ENCODE peak calls at places on chromosomes 2 and 18, in five cellular contexts. One of them, this sample, is unnamed.

GRCh38 chr2:237434916-237435315 is 21.0 kb upstream of the COL6A3 start:
- DNase-seq in mesendoderm: no peak
- DNase-seq in adrenal gland: no peak
- DNase-seq in body of pancreas: no peak
- DNase-seq in pancreas: no peak
- DNase-seq in this sample: no peak

GRCh38 chr2:72931280-72931910 is 14.1 kb downstream of the EMX1 start:
- DNase-seq in mesendoderm: no peak
- DNase-seq in adrenal gland: peak; percentile 48
- DNase-seq in body of pancreas: no peak
- DNase-seq in pancreas: no peak
- DNase-seq in this sample: peak; percentile 37

GRCh38 chr2:53969285-53970094 is 1.3 kb downstream of the PSME4 start:
- DNase-seq in mesendoderm: no peak
- DNase-seq in adrenal gland: no peak
- DNase-seq in body of pancreas: no peak
- DNase-seq in pancreas: no peak
- DNase-seq in this sample: no peak

GRCh38 chr2:206225435-206226232 is 48.8 kb upstream of the ZDBF2 start:
- DNase-seq in mesendoderm: no peak
- DNase-seq in adrenal gland: no peak
- DNase-seq in body of pancreas: no peak
- DNase-seq in pancreas: no peak
- DNase-seq in this sample: no peak

GRCh38 chr2:1651131-1652066 is 92.9 kb downstream of the PXDN start:
- DNase-seq in mesendoderm: no peak
- DNase-seq in adrenal gland: no peak
- DNase-seq in body of pancreas: no peak
- DNase-seq in pancreas: no peak
- DNase-seq in this sample: no peak

GRCh38 chr2:72973566-72974435 is 56.5 kb downstream of the EMX1 start:
- DNase-seq in mesendoderm: peak; percentile 80
- DNase-seq in adrenal gland: peak; percentile 33
- DNase-seq in body of pancreas: peak; percentile 59
- DNase-seq in pancreas: peak; percentile 43
- DNase-seq in this sample: peak; percentile 95

GRCh38 chr2:240509667-240510512 is 47.9 kb downstream of the ANKMY1 start:
- DNase-seq in mesendoderm: no peak
- DNase-seq in adrenal gland: no peak
- DNase-seq in body of pancreas: peak; percentile 3
- DNase-seq in pancreas: no peak
- DNase-seq in this sample: peak; percentile 37

GRCh38 chr2:201904529-201905420 is 98.4 kb downstream of the CDK15 start:
- DNase-seq in mesendoderm: peak; percentile 89
- DNase-seq in adrenal gland: no peak
- DNase-seq in body of pancreas: no peak
- DNase-seq in pancreas: no peak
- DNase-seq in this sample: no peak

GRCh38 chr18:37668971-37669747 is 103.6 kb upstream of the CELF4 start:
- DNase-seq in mesendoderm: peak; percentile 97
- DNase-seq in adrenal gland: no peak
- DNase-seq in body of pancreas: no peak
- DNase-seq in pancreas: no peak
- DNase-seq in this sample: peak; percentile 58

GRCh38 chr18:5604778-5605177 is 61.0 kb upstream of the EPB41L3 start:
- DNase-seq in mesendoderm: peak; percentile 65
- DNase-seq in adrenal gland: no peak
- DNase-seq in body of pancreas: no peak
- DNase-seq in pancreas: no peak
- DNase-seq in this sample: no peak

GRCh38 chr18:4586729-4587128 is 131.6 kb upstream of the DLGAP1 start:
- DNase-seq in mesendoderm: peak; percentile 50
- DNase-seq in adrenal gland: no peak
- DNase-seq in body of pancreas: no peak
- DNase-seq in pancreas: no peak
- DNase-seq in this sample: no peak

GRCh38 chr2:20578895-20579825 is 71.7 kb downstream of the HS1BP3 start:
- DNase-seq in mesendoderm: peak; percentile 99
- DNase-seq in adrenal gland: peak; percentile 93
- DNase-seq in body of pancreas: peak; percentile 50
- DNase-seq in pancreas: peak; percentile 40
- DNase-seq in this sample: no peak

GRCh38 chr18:55256568-55257289 is 297.5 kb upstream of the CCDC68 start:
- DNase-seq in mesendoderm: no peak
- DNase-seq in adrenal gland: no peak
- DNase-seq in body of pancreas: no peak
- DNase-seq in pancreas: no peak
- DNase-seq in this sample: no peak

GRCh38 chr2:24891201-24891600 is 28.8 kb downstream of the ADCY3 start:
- DNase-seq in mesendoderm: no peak
- DNase-seq in adrenal gland: no peak
- DNase-seq in body of pancreas: no peak
- DNase-seq in pancreas: no peak
- DNase-seq in this sample: no peak

GRCh38 chr2:153077311-153077710 is 358.9 kb downstream of the ARL6IP6 start:
- DNase-seq in mesendoderm: no peak
- DNase-seq in adrenal gland: no peak
- DNase-seq in body of pancreas: no peak
- DNase-seq in pancreas: no peak
- DNase-seq in this sample: no peak

GRCh38 chr18:36514778-36515177 is 217.3 kb downstream of the FHOD3 start:
- DNase-seq in mesendoderm: peak; percentile 44
- DNase-seq in adrenal gland: no peak
- DNase-seq in body of pancreas: no peak
- DNase-seq in pancreas: no peak
- DNase-seq in this sample: peak; percentile 60

GRCh38 chr18:36516258-36516657 is 218.7 kb downstream of the FHOD3 start:
- DNase-seq in mesendoderm: no peak
- DNase-seq in adrenal gland: no peak
- DNase-seq in body of pancreas: no peak
- DNase-seq in pancreas: no peak
- DNase-seq in this sample: no peak

GRCh38 chr18:36509646-36510197 is 212.2 kb downstream of the FHOD3 start:
- DNase-seq in mesendoderm: no peak
- DNase-seq in adrenal gland: no peak
- DNase-seq in body of pancreas: no peak
- DNase-seq in pancreas: no peak
- DNase-seq in this sample: no peak

GRCh38 chr18:36516726-36517125 is 219.2 kb downstream of the FHOD3 start:
- DNase-seq in mesendoderm: peak; percentile 57
- DNase-seq in adrenal gland: no peak
- DNase-seq in body of pancreas: no peak
- DNase-seq in pancreas: no peak
- DNase-seq in this sample: no peak

GRCh38 chr18:36511791-36512352 is 214.4 kb downstream of the FHOD3 start:
- DNase-seq in mesendoderm: peak; percentile 76
- DNase-seq in adrenal gland: no peak
- DNase-seq in body of pancreas: no peak
- DNase-seq in pancreas: no peak
- DNase-seq in this sample: no peak
- H3K4me3 ChIP-seq in mesendoderm: no peak overlapping the region
- H3K4me3 ChIP-seq in adrenal gland: no peak overlapping the region
- H3K4me3 ChIP-seq in body of pancreas: no peak overlapping the region
- H3K4me3 ChIP-seq in pancreas: no peak overlapping the region
- H3K4me3 ChIP-seq in this sample: no peak overlapping the region

GRCh38 chr2:159177957-159178356 is 108.5 kb downstream of the WDSUB1 start:
- DNase-seq in mesendoderm: no peak
- DNase-seq in adrenal gland: no peak
- DNase-seq in body of pancreas: no peak
- DNase-seq in pancreas: no peak
- DNase-seq in this sample: no peak
- H3K36me3 ChIP-seq in mesendoderm: no peaks in the 10 kb centered on the region
- H3K36me3 ChIP-seq in adrenal gland: peaks cover 28% of the 10 kb centered on the region
- H3K36me3 ChIP-seq in body of pancreas: no peaks in the 10 kb centered on the region
- H3K36me3 ChIP-seq in pancreas: no peaks in the 10 kb centered on the region
- H3K36me3 ChIP-seq in this sample: no peaks in the 10 kb centered on the region

DNA sequence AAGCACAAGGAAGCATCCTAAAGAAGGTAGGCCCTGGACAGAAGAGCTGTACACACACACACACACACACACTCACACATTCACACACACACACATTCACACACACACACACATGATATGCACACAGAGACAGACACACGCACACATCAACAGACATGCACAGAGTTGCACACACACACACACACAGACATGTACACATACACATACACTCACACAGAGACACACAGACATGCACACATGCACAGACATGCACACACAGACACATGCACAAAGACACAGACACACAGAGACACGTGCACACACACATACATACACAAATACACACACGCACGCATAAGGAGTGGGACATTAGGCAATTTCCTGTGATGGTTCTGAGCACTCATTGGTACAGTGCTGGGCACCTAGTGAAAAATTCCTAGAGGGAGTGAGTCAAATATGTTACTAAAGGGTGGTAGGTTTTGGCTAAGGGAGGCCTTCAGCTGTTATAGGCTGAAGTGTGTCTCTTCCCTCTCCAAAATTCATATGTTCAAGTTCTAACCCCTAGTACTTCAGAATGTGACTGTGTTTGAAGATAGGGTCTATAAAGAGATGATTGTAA is 26.4 kb downstream of the THNSL2 start:
- DNase-seq in mesendoderm: no peak
- DNase-seq in adrenal gland: no peak
- DNase-seq in body of pancreas: no peak
- DNase-seq in pancreas: no peak
- DNase-seq in this sample: no peak
- H3K27me3 ChIP-seq in mesendoderm: no peaks in the 10 kb centered on the region
- H3K27me3 ChIP-seq in adrenal gland: peaks cover 29% of the 10 kb centered on the region
- H3K27me3 ChIP-seq in body of pancreas: peaks cover 6% of the 10 kb centered on the region
- H3K27me3 ChIP-seq in pancreas: peaks cover 3% of the 10 kb centered on the region
- H3K27me3 ChIP-seq in this sample: peaks cover 8% of the 10 kb centered on the region

DNA sequence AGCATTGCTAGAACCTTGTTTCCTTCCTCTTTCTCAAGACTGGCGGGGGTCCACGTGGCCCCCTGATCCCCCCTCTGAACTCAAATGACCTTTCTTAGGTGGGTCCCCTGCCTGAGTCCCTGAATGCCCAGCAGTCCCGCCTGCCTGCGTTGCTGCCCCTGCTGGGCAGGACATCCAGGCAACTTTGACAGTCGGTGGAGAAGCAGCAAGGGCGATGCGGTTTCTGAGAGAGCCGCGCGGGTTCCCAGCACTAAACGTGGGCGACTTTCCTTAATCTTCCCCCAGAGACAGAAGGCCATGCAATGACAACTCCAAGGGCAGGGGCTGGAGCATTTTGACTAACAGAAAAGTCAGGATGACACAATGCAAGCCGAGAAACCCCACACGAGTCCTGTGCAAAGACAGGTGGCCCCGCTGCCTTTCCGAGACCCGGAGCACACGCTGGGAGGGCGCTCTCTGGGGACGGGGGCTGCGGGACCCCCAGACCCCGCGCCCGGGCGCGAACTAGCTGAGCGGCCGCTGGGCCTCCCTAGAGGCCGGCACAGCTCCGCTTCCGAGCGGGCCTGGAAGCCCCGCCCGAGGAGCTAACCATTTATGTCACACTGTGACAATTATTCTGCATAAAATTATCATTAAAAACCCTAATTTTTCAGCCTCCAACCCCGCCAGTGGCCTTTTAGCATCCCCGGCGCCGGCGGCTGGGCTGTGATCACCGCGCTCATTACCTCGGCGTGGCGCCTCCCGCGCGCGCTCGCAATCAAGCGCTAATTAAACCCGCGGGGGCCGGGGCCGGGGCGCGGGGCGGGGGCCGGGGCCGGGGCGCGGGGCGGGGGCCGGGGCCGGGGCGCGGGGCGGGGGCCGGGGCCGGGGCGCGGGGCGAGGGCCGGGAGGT is 27.4 kb downstream of the ASB18 start:
- DNase-seq in mesendoderm: peak; percentile 6
- DNase-seq in adrenal gland: no peak
- DNase-seq in body of pancreas: no peak
- DNase-seq in pancreas: no peak
- DNase-seq in this sample: peak; percentile 69
- H3K4me3 ChIP-seq in mesendoderm: no peak overlapping the region
- H3K4me3 ChIP-seq in adrenal gland: no peak overlapping the region
- H3K4me3 ChIP-seq in body of pancreas: no peak overlapping the region
- H3K4me3 ChIP-seq in pancreas: no peak overlapping the region
- H3K4me3 ChIP-seq in this sample: peak overlapping the region; percentile 31

GRCh38 chr2:208350610-208351009 is 56.0 kb upstream of the PTH2R start:
- DNase-seq in mesendoderm: no peak
- DNase-seq in adrenal gland: no peak
- DNase-seq in body of pancreas: no peak
- DNase-seq in pancreas: no peak
- DNase-seq in this sample: no peak
- H3K36me3 ChIP-seq in mesendoderm: peaks cover 4% of the 10 kb centered on the region
- H3K36me3 ChIP-seq in adrenal gland: peaks cover 63% of the 10 kb centered on the region
- H3K36me3 ChIP-seq in body of pancreas: no peaks in the 10 kb centered on the region
- H3K36me3 ChIP-seq in pancreas: peaks cover 3% of the 10 kb centered on the region
- H3K36me3 ChIP-seq in this sample: peaks cover 33% of the 10 kb centered on the region

DNA sequence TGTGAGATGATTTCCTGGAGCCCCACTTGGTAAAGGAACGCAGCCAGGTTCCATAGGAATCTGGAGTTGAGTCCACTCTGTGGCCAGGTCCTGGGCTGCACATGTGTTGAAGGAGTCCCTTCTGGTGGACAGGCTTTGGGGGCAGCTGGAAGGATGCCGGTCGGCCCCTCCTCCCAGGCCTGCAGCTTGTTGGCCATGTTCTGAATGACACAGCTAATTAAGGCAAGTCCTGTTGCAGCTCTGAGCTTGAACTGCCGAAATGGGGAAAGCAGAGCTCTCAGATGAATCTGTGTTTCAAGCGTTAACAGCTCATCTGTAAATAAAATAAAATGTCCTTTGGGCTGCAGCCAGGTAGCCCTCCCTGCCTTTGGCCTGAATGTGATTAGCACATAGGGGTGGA is 23.8 kb downstream of the EN1 start:
- DNase-seq in mesendoderm: no peak
- DNase-seq in adrenal gland: no peak
- DNase-seq in body of pancreas: no peak
- DNase-seq in pancreas: no peak
- DNase-seq in this sample: no peak
- H3K27me3 ChIP-seq in mesendoderm: no peaks in the 10 kb centered on the region
- H3K27me3 ChIP-seq in adrenal gland: peaks cover 26% of the 10 kb centered on the region
- H3K27me3 ChIP-seq in body of pancreas: no peaks in the 10 kb centered on the region
- H3K27me3 ChIP-seq in pancreas: no peaks in the 10 kb centered on the region
- H3K27me3 ChIP-seq in this sample: no peaks in the 10 kb centered on the region

DNA sequence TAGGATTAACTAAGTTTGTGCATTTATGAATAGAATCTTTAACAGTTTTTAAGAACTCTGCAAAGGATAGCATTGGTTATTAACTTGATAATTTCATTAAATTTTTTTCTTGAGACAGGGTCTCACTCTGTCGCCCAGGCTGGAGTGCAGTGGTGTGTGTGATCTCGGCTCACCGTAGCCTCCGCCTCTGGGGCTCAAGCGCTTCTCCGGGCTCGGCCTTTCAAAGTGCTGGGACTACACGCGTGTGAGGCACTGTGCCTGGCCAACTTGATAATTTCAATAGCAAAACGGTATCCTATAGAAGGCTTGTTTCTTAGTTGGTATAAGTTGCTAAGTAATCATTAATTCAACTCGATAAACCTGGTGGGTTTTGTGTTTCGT is 38.0 kb downstream of the ADNP2 start:
- DNase-seq in mesendoderm: no peak
- DNase-seq in adrenal gland: no peak
- DNase-seq in body of pancreas: no peak
- DNase-seq in pancreas: no peak
- DNase-seq in this sample: no peak
- H3K4me3 ChIP-seq in mesendoderm: no peak overlapping the region
- H3K4me3 ChIP-seq in adrenal gland: peak overlapping the region; percentile 70
- H3K4me3 ChIP-seq in body of pancreas: no peak overlapping the region
- H3K4me3 ChIP-seq in pancreas: no peak overlapping the region
- H3K4me3 ChIP-seq in this sample: no peak overlapping the region